ENCODE peak calls at places on chromosomes 16 and 17, in five cellular contexts. Y, Z, A, U and M are unnamed samples. For H3K4me1, the result is how much of the 10 kb centered on the place peaks cover.

GRCh38 chr17:62827722-62828498 is 19.8 kb upstream of the MARCHF10 start:
- DNase-seq in Y (peak), Z (no peak), A (no peak), U (no peak), M (no peak)

GRCh38 chr17:81189016-81189415 is 23.0 kb upstream of the AATK start:
- DNase-seq in Y (no peak), Z (no peak), A (no peak), U (no peak), M (no peak)

GRCh38 chr16:88649924-88650748 is 717 bp downstream of the CYBA start:
- DNase-seq in Y (peak), Z (no peak), A (peak), U (peak), M (peak)

GRCh38 chr17:28908640-28909098 is 5.8 kb upstream of the DHRS13 start:
- DNase-seq in Y (peak), Z (peak), A (no peak), U (peak), M (no peak)

GRCh38 chr16:27470567-27471431 is 68.8 kb downstream of the IL21R start:
- DNase-seq in Y (peak), Z (peak), A (no peak), U (no peak), M (no peak)

GRCh38 chr16:28900601-28901000 is 22.3 kb downstream of the ATP2A1 start:
- DNase-seq in Y (no peak), Z (no peak), A (no peak), U (no peak), M (no peak)

GRCh38 chr17:27572665-27573064 is 58.3 kb upstream of the LGALS9 start:
- DNase-seq in Y (peak), Z (no peak), A (no peak), U (no peak), M (no peak)

GRCh38 chr16:86516618-86517003 is 6.3 kb downstream of the FOXF1 start:
- DNase-seq in Y (peak), Z (no peak), A (no peak), U (no peak), M (no peak)

GRCh38 chr16:75248536-75249380 is 2.7 kb downstream of the BCAR1 start:
- DNase-seq in Y (no peak), Z (no peak), A (no peak), U (no peak), M (no peak)

GRCh38 chr16:27838536-27839175 is 224.9 kb downstream of the GSG1L start:
- DNase-seq in Y (no peak), Z (no peak), A (peak), U (no peak), M (no peak)

GRCh38 chr17:45227631-45228120 is 6.0 kb downstream of the FMNL1 start:
- DNase-seq in Y (no peak), Z (no peak), A (no peak), U (no peak), M (no peak)

GRCh38 chr17:50679008-50679544 is 28.6 kb downstream of the ANKRD40 start:
- DNase-seq in Y (no peak), Z (no peak), A (peak), U (no peak), M (no peak)

GRCh38 chr17:50682441-50682840 is 25.3 kb downstream of the ANKRD40 start:
- DNase-seq in Y (no peak), Z (no peak), A (no peak), U (no peak), M (no peak)

GRCh38 chr17:50681260-50682200 is 26.2 kb downstream of the ANKRD40 start:
- DNase-seq in Y (peak), Z (peak), A (peak), U (no peak), M (peak)

GRCh38 chr17:50677851-50678375 is 29.8 kb downstream of the ANKRD40 start:
- DNase-seq in Y (no peak), Z (no peak), A (peak), U (no peak), M (no peak)

GRCh38 chr17:50680126-50680525 is 27.6 kb downstream of the ANKRD40 start:
- DNase-seq in Y (no peak), Z (no peak), A (peak), U (no peak), M (no peak)
- H3K4me3 ChIP-seq in Y (no peak), Z (no peak), A (no peak), U (no peak), M (no peak)

DNA sequence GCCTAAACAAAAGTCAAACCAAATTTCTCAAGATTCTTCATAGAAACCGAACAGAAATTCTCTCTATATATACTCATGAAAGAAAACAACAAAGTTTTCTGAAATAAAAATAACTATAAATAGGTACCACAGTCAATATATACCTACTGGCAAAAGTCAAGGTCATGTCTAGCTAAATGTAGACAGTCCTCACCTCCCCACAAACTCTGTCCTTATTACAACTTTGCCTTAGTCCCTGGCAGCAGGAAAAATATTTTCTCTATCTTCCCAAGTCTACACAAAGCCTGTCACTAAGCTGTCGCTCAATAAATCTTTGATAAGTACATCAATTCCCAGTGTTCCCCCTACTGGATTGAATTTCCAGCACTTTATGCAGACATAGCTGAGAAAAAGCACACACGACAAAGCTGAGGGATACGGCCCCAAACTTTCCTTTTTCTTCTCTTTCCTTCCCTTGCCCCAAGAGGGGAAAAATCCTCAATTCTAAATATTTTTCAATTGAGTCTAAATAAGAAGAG is 2.7 kb downstream of the CFAP20 start:
- DNase-seq in Y (no peak), Z (no peak), A (no peak), U (no peak), M (no peak)
- H3K27ac ChIP-seq in Y (no peak), Z (peak), A (peak), U (peak), M (peak)

DNA sequence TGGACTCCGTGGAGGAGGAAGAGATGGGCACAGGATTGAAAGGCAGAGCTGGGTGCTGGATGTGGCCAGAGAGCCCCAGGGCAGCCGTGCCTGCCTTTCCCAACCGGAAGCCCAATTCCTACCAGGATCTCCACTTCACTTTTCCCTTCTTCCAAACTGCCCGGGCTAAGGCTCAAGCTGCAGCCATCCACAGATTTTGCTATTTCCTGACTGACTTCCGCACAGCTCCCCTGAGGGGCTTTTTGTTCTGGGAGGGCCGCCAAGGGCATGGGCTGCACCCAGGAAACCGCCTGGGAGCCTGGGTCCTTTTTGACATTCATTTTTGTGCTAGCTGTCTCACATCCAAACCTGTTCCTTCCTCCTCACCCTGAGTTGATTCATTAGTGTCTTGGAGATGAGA is 4.2 kb downstream of the SHISA6 start:
- DNase-seq in Y (no peak), Z (no peak), A (no peak), U (no peak), M (no peak)
- H3K4me1 ChIP-seq in Y (under half), Z (under half), A (under half), U (under half), M (under half)

DNA sequence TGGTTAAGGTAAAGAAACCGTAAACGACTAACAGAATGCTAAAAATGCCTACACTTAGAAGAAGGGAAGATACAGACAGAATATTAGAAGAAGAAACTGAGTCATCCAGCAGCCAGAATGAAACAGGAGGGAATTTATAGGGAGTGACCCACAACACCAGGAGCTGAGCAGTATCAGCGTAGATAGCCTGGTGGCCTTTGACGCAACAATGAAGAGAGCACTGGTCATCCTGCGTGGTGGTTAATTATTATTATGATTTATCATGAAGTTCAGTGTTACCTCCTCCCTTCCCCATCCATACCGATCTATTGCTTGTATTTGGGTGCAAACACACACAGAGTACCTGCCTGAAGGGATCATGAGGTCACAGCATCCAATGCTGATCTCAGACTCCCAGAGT is 38.5 kb downstream of the ERCC4 start:
- DNase-seq in Y (no peak), Z (no peak), A (no peak), U (no peak), M (peak)
- H3K4me3 ChIP-seq in Y (peak), Z (no peak), A (no peak), U (no peak), M (no peak)

GRCh38 chr17:17019430-17019762 is 22.9 kb upstream of the MPRIP start:
- DNase-seq in Y (no peak), Z (no peak), A (no peak), U (no peak), M (no peak)

GRCh38 chr17:17021194-17021863 is 20.9 kb upstream of the MPRIP start:
- DNase-seq in Y (no peak), Z (no peak), A (peak), U (peak), M (peak)

GRCh38 chr17:17020821-17021193 is 21.4 kb upstream of the MPRIP start:
- DNase-seq in Y (no peak), Z (no peak), A (peak), U (no peak), M (no peak)

GRCh38 chr17:17018612-17019429 is 23.4 kb upstream of the MPRIP start:
- DNase-seq in Y (no peak), Z (no peak), A (peak), U (peak), M (no peak)

DNA sequence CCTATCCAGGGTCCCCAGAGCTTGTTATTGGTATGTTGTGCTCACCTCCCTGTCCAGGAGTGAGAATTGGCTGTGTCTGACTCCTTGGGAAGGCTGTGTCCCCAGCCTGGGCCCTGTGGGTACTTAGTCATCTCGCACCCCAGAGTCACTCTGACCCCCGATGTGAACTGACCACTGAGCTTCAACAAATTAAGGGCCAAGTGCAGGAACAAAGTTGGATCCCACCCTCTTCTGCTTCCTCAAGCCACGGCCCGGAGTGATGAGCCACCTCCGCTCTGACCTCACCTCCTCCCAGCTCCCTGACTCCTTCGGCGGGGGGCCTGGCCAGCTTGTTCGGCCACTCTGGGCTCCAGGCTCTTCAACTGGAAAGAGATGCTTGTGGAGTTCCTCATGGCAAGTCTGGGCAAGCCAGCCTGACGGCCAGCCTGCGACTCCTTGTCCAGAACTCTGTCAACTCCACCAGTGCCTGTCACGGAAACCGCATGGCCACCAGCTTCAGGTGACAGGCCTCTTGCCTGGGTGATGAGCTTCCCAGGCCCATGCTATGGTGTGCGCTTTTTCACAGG is 22.3 kb upstream of the MPRIP start:
- DNase-seq in Y (no peak), Z (no peak), A (peak), U (no peak), M (no peak)
- H3K27ac ChIP-seq in Y (no peak), Z (no peak), A (no peak), U (no peak), M (no peak)

DNA sequence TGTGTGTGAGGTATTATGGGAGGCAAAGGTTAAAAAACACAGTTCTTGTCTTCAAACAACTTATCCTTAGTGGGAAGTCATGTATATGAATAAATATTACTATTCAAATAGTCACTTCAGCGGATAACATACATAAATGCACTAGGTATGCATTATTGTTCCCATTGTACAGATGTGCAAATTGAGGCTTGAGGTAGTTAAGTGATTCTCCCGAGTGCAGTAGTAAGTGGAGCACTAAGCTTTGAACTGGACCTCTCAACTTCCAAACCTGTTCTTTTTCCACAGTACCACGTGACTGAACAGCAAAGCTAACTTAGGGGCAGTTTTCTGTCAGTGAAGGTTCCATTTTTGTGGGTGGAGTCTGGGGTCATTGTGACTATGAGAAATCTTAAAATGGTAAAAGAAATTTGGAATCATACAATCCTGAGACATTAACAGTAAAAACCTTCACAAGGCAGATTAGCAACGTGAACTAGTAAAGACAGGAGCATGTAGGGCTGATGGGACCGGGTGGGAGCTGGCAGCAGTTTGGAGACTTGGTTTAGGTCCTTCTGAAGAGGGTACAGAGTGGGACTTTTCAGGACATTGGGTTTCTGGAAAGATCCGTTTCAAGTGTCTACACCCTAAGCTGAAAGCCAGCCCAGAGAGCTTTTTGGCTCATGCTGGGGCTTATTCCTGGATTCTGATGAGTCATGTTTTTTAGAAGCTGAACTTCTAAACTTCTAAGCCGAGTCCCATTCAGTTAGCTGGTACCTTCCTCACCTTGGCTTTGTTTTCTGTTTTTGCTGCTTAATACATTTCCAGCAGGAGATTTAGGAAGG is 204.9 kb downstream of the PRKCA start:
- DNase-seq in Y (peak), Z (peak), A (no peak), U (no peak), M (no peak)
- H3K4me1 ChIP-seq in Y (under half), Z (under half), A (under half), U (half or more), M (under half)

GRCh38 chr17:57945999-57946797 is 9.0 kb downstream of the CUEDC1 start:
- DNase-seq in Y (peak), Z (no peak), A (no peak), U (no peak), M (no peak)
- H3K4me3 ChIP-seq in Y (peak), Z (peak), A (peak), U (peak), M (no peak)

DNA sequence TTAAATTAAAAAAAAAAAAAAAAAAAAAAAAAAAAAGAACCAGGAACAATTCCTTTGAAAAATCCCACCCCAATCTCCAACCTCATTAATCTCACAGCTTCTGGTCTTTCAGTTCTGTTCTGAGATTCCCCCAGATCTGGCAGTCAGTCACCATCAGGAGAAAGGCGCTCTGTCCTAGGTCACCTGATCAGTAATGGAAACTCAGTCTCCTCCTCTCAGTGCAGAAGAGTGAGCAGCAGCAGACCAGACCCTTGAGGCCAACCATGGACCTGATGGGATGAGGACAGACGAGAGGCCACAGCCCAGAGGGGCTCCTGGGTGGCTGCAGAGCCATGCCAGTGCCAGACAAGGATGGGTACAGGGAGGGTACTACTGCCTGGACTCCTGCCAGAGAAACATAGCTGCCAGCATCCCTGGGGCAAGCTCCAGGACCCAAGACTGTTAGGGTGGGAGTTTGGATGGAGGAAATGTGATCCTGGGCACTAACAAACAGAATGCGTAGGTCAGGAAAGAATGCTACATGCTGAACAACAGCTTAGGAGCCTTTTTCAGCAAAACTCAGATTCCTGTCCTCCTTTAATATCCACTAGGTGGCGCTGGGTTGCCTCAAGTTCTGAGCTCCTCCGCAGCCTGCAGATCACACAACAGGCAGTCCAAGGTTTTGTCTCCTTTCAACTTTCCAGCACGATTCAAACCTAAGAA is 28.7 kb downstream of the MPG start:
- DNase-seq in Y (peak), Z (peak), A (no peak), U (peak), M (peak)
- H3K27ac ChIP-seq in Y (no peak), Z (no peak), A (no peak), U (no peak), M (no peak)